ENCODE peak calls at places on chromosomes 13 and 19, in seven cellular contexts. R, Q, Z, G, K, O and C are unnamed samples.
A peak's percentile ranks its signal among the peaks of the same experiment; 100 is the strongest.

GRCh38 chr13:113728571-113729054 is 30.4 kb upstream of the TMEM255B start:
- DNase-seq in R (no peak), Q (no peak), Z (no peak), G (no peak), K (no peak), O (no peak), C (no peak)

GRCh38 chr19:10412257-10412977 is 7.9 kb upstream of the PDE4A start:
- DNase-seq in R (no peak), Q (no peak), Z (no peak), G (peak; percentile 30), K (no peak), O (no peak), C (no peak)

GRCh38 chr13:106318941-106319411 is 216.5 kb downstream of the EFNB2 start:
- DNase-seq in R (no peak), Q (peak; percentile 55), Z (no peak), G (peak; percentile 39), K (no peak), O (peak; percentile 84), C (no peak)

GRCh38 chr13:100490692-100491091 is 97.9 kb downstream of the GGACT start:
- DNase-seq in R (no peak), Q (no peak), Z (no peak), G (no peak), K (no peak), O (no peak), C (no peak)

GRCh38 chr19:4077800-4078683 is 11.3 kb upstream of the ZBTB7A start:
- DNase-seq in R (peak; percentile 55), Q (no peak), Z (peak; percentile 70), G (peak; percentile 24), K (peak; percentile 81), O (peak; percentile 75), C (no peak)

GRCh38 chr19:23823952-23824389 is 65.3 kb upstream of the ZNF681 start:
- DNase-seq in R (no peak), Q (no peak), Z (no peak), G (peak; percentile 90), K (no peak), O (peak; percentile 9), C (no peak)

GRCh38 chr19:48591021-48591420 is 15.5 kb upstream of the SPACA4 start:
- DNase-seq in R (no peak), Q (no peak), Z (no peak), G (no peak), K (no peak), O (peak; percentile 9), C (no peak)

GRCh38 chr19:51473009-51473707 is 5.2 kb upstream of the CEACAM18 start:
- DNase-seq in R (peak; percentile 67), Q (peak; percentile 56), Z (peak; percentile 75), G (peak; percentile 78), K (peak; percentile 92), O (peak; percentile 73), C (no peak)

GRCh38 chr13:24982333-24982999 is 113.5 kb upstream of the PABPC3 start:
- DNase-seq in R (no peak), Q (no peak), Z (no peak), G (no peak), K (no peak), O (no peak), C (no peak)

GRCh38 chr19:35468637-35469036 is 20.6 kb downstream of the FFAR2 start:
- DNase-seq in R (peak; percentile 22), Q (peak; percentile 49), Z (no peak), G (peak; percentile 69), K (peak; percentile 86), O (peak; percentile 50), C (no peak)

GRCh38 chr19:15780595-15781418 is 6.7 kb upstream of the OR10H5 start:
- DNase-seq in R (no peak), Q (no peak), Z (no peak), G (no peak), K (no peak), O (no peak), C (peak; percentile 73)

GRCh38 chr13:91264484-91264883 is 83.0 kb upstream of the MIR17HG start:
- DNase-seq in R (no peak), Q (no peak), Z (no peak), G (no peak), K (no peak), O (no peak), C (no peak)

GRCh38 chr13:83057119-83057518 is 825.2 kb downstream of the SLITRK1 start:
- DNase-seq in R (no peak), Q (no peak), Z (no peak), G (no peak), K (no peak), O (no peak), C (no peak)

GRCh38 chr13:111202745-111203144 is 87.6 kb downstream of the ARHGEF7 start:
- DNase-seq in R (no peak), Q (peak; percentile 24), Z (no peak), G (no peak), K (no peak), O (peak; percentile 43), C (no peak)

GRCh38 chr13:45119469-45119989 is 781 bp upstream of the GTF2F2 start:
- DNase-seq in R (peak; percentile 57), Q (no peak), Z (no peak), G (peak; percentile 66), K (peak; percentile 85), O (peak; percentile 21), C (no peak)

GRCh38 chr19:35059006-35059798 is 17.7 kb downstream of the HPN start:
- DNase-seq in R (no peak), Q (no peak), Z (no peak), G (no peak), K (no peak), O (no peak), C (no peak)

GRCh38 chr13:112513761-112514160 is 74.2 kb downstream of the TUBGCP3 start:
- DNase-seq in R (no peak), Q (no peak), Z (no peak), G (no peak), K (no peak), O (no peak), C (no peak)

GRCh38 chr19:32067686-32068085 is 277.7 kb upstream of the ZNF507 start:
- DNase-seq in R (no peak), Q (no peak), Z (no peak), G (no peak), K (no peak), O (peak; percentile 15), C (no peak)

GRCh38 chr13:107799001-107799400 is 416.3 kb downstream of the LIG4 start:
- DNase-seq in R (no peak), Q (no peak), Z (no peak), G (no peak), K (no peak), O (peak; percentile 3), C (no peak)

GRCh38 chr19:3443840-3444694 is 36.3 kb downstream of the SMIM24 start:
- DNase-seq in R (no peak), Q (no peak), Z (no peak), G (peak; percentile 91), K (no peak), O (no peak), C (no peak)

GRCh38 chr13:20405691-20406090 is 120.0 kb downstream of the CRYL1 start:
- DNase-seq in R (no peak), Q (no peak), Z (no peak), G (no peak), K (no peak), O (no peak), C (peak; percentile 67)

GRCh38 chr19:2767688-2768087 is 15.4 kb downstream of the SGTA start:
- DNase-seq in R (no peak), Q (no peak), Z (no peak), G (no peak), K (no peak), O (no peak), C (no peak)

GRCh38 chr19:16654151-16654550 is 5.8 kb downstream of the SMIM7 start:
- DNase-seq in R (no peak), Q (no peak), Z (no peak), G (no peak), K (no peak), O (peak; percentile 23), C (no peak)

GRCh38 chr19:50723735-50724521 is 764 bp downstream of the CLEC11A start:
- DNase-seq in R (no peak), Q (no peak), Z (no peak), G (no peak), K (no peak), O (no peak), C (no peak)